ENCODE peak calls at places on chromosomes 11 and 22, in five cellular contexts. J, O, L, H and U are unnamed samples.

GRCh38 chr11:32829680-32830412 is at the start of gene PRRG4:
- DNase-seq in J (peak), O (peak), L (peak), H (no peak), U (peak)

GRCh38 chr11:3609416-3610265 is 32.2 kb downstream of the ART5 start:
- DNase-seq in J (peak), O (no peak), L (peak), H (no peak), U (peak)

GRCh38 chr11:45264839-45265515 is 21.2 kb downstream of the SYT13 start:
- DNase-seq in J (no peak), O (no peak), L (peak), H (peak), U (peak)

GRCh38 chr11:64255135-64256128 is 4.1 kb downstream of the PLCB3 start:
- DNase-seq in J (no peak), O (no peak), L (no peak), H (no peak), U (no peak)

GRCh38 chr22:29126670-29127069 is 53.8 kb downstream of the KREMEN1 start:
- DNase-seq in J (no peak), O (no peak), L (no peak), H (no peak), U (peak)

GRCh38 chr11:2419638-2420501 is 19.3 kb downstream of the TSSC4 start:
- DNase-seq in J (peak), O (peak), L (peak), H (peak), U (peak)

GRCh38 chr22:47199261-47199948 is 437.0 kb downstream of the TBC1D22A start:
- DNase-seq in J (no peak), O (no peak), L (no peak), H (no peak), U (no peak)

GRCh38 chr22:46634011-46634699 is 14.0 kb downstream of the GRAMD4 start:
- DNase-seq in J (no peak), O (peak), L (no peak), H (no peak), U (no peak)

GRCh38 chr22:32531955-32532818 is 57.6 kb downstream of the FBXO7 start:
- DNase-seq in J (peak), O (peak), L (peak), H (peak), U (peak)

GRCh38 chr22:50441428-50441993 is 33.3 kb downstream of the SBF1 start:
- DNase-seq in J (no peak), O (peak), L (no peak), H (no peak), U (no peak)

GRCh38 chr22:50414476-50415248 is 60.2 kb downstream of the SBF1 start:
- DNase-seq in J (no peak), O (no peak), L (no peak), H (no peak), U (no peak)

GRCh38 chr11:129364143-129364654 is 11.4 kb upstream of the BARX2 start:
- DNase-seq in J (peak), O (peak), L (peak), H (peak), U (peak)

GRCh38 chr11:64867748-64868462 is 10.5 kb downstream of the EHD1 start:
- DNase-seq in J (no peak), O (no peak), L (no peak), H (no peak), U (no peak)

GRCh38 chr11:123640677-123641494 is 13.5 kb downstream of the SCN3B start:
- DNase-seq in J (peak), O (no peak), L (no peak), H (no peak), U (peak)

GRCh38 chr22:42236268-42236667 is 34.2 kb downstream of the TCF20 start:
- DNase-seq in J (no peak), O (no peak), L (no peak), H (no peak), U (no peak)

GRCh38 chr22:48180631-48181030 is 1418.2 kb downstream of the TBC1D22A start:
- DNase-seq in J (no peak), O (no peak), L (no peak), H (no peak), U (no peak)

GRCh38 chr11:108117746-108118371 is 3.5 kb upstream of the ACAT1 start:
- DNase-seq in J (no peak), O (no peak), L (peak), H (no peak), U (no peak)

GRCh38 chr11:107799245-107799859 is 59.2 kb downstream of the SLC35F2 start:
- DNase-seq in J (peak), O (peak), L (peak), H (peak), U (peak)

GRCh38 chr11:77106321-77106720 is 3.7 kb downstream of the OMP start:
- DNase-seq in J (no peak), O (no peak), L (no peak), H (no peak), U (no peak)

GRCh38 chr22:49673048-49673447 is 154.6 kb downstream of the BRD1 start:
- DNase-seq in J (no peak), O (no peak), L (no peak), H (no peak), U (no peak)

GRCh38 chr11:47276923-47277322 is 7.0 kb downstream of the MADD start:
- DNase-seq in J (no peak), O (no peak), L (no peak), H (no peak), U (no peak)

GRCh38 chr22:26949193-26949592 is 291.8 kb downstream of the MIAT start:
- DNase-seq in J (peak), O (no peak), L (no peak), H (no peak), U (peak)

GRCh38 chr11:21142007-21142406 is 472.6 kb downstream of the NELL1 start:
- DNase-seq in J (no peak), O (no peak), L (no peak), H (no peak), U (no peak)

GRCh38 chr11:64378335-64378884 is 19.4 kb downstream of the RPS6KA4 start:
- DNase-seq in J (no peak), O (no peak), L (no peak), H (no peak), U (no peak)

GRCh38 chr11:64614927-64615326 is 23.9 kb downstream of the SLC22A12 start:
- DNase-seq in J (no peak), O (no peak), L (no peak), H (no peak), U (no peak)

GRCh38 chr11:328012-328411 is 7.4 kb upstream of the IFITM3 start:
- DNase-seq in J (no peak), O (no peak), L (no peak), H (no peak), U (no peak)

GRCh38 chr11:1771273-1771672 is 7.5 kb upstream of the CTSD start:
- DNase-seq in J (no peak), O (no peak), L (no peak), H (no peak), U (no peak)

GRCh38 chr11:119092880-119093665 is 8.4 kb downstream of the HMBS start:
- DNase-seq in J (no peak), O (no peak), L (peak), H (no peak), U (no peak)

GRCh38 chr22:42151924-42152635 is 21.5 kb upstream of the CYP2D6 start:
- DNase-seq in J (no peak), O (peak), L (no peak), H (no peak), U (no peak)

GRCh38 chr11:115930886-115931537 is 426.8 kb upstream of the CADM1 start:
- DNase-seq in J (no peak), O (no peak), L (no peak), H (no peak), U (no peak)